ENCODE peak calls at places on chromosomes 5 and 9, in nine cellular contexts. M, Q, V, I, C, B, A, S and J are unnamed samples.

GRCh38 chr9:7901676-7902075 is 102.1 kb upstream of the DMAC1 start:
- DNase-seq in A (no peak), B (no peak), V (peak), Q (no peak), M (no peak), C (peak), S (peak), I (no peak), J (no peak)

GRCh38 chr5:168076561-168076991 is 214.9 kb upstream of the WWC1 start:
- DNase-seq in C (peak), V (peak), A (no peak), B (peak), Q (no peak), M (no peak), S (peak), I (peak), J (no peak)

GRCh38 chr9:8858250-8859161 is 1058.9 kb upstream of the DMAC1 start:
- DNase-seq in I (no peak), Q (no peak), A (peak), M (no peak), B (no peak), S (no peak), C (peak), V (no peak), J (no peak)

GRCh38 chr5:68331202-68332108 is 115.9 kb downstream of the PIK3R1 start:
- DNase-seq in S (peak), V (peak), C (no peak), I (no peak), M (no peak), B (no peak), Q (no peak), A (no peak), J (no peak)

GRCh38 chr5:57986746-57987145 is 473.1 kb downstream of the PLK2 start:
- DNase-seq in B (no peak), V (peak), Q (no peak), I (peak), A (peak), C (peak), M (peak), S (peak), J (no peak)

GRCh38 chr5:144284036-144284435 is 113.4 kb downstream of the KCTD16 start:
- DNase-seq in C (no peak), S (no peak), A (no peak), B (no peak), Q (no peak), M (no peak), I (no peak), V (no peak), J (no peak)

GRCh38 chr9:105067895-105068580 is 140.1 kb upstream of the ABCA1 start:
- DNase-seq in Q (no peak), V (peak), I (peak), B (no peak), M (no peak), S (peak), C (no peak), A (no peak), J (no peak)

GRCh38 chr5:55911784-55912653 is 60.9 kb downstream of the IL31RA start:
- DNase-seq in C (no peak), V (no peak), A (no peak), M (no peak), I (no peak), S (peak), B (no peak), Q (no peak), J (no peak)

GRCh38 chr9:17005085-17005484 is 129.8 kb upstream of the CNTLN start:
- DNase-seq in A (no peak), I (peak), B (no peak), C (peak), Q (no peak), S (peak), V (peak), M (no peak), J (no peak)

GRCh38 chr9:76886318-76886717 is 19.6 kb downstream of the PRUNE2 start:
- DNase-seq in I (no peak), C (no peak), M (no peak), B (no peak), S (no peak), Q (no peak), V (no peak), A (no peak), J (no peak)

GRCh38 chr5:52007230-52007858 is 624.1 kb downstream of the ISL1 start:
- DNase-seq in S (peak), A (no peak), Q (no peak), M (no peak), B (no peak), V (peak), C (peak), I (peak), J (no peak)

GRCh38 chr5:11062379-11062778 is 301.3 kb upstream of the DAP start:
- DNase-seq in Q (no peak), I (peak), B (no peak), M (no peak), V (peak), A (no peak), S (peak), C (no peak), J (no peak)

GRCh38 chr9:120363697-120364096 is 216.3 kb downstream of the CDK5RAP2 start:
- DNase-seq in B (no peak), Q (no peak), S (no peak), I (no peak), M (no peak), A (no peak), V (no peak), C (no peak), J (no peak)

GRCh38 chr5:171709930-171710329 is 75.7 kb upstream of the SMIM23 start:
- DNase-seq in A (no peak), C (no peak), V (no peak), S (no peak), I (no peak), B (no peak), Q (no peak), M (no peak), J (no peak)

GRCh38 chr9:128005938-128006337 is 25.1 kb upstream of the EEIG1 start:
- DNase-seq in Q (no peak), B (no peak), I (peak), M (no peak), S (no peak), V (no peak), A (no peak), C (no peak), J (no peak)

GRCh38 chr5:73215525-73215890 is 42.5 kb downstream of the TMEM174 start:
- DNase-seq in B (no peak), M (no peak), Q (no peak), A (no peak), S (no peak), I (no peak), C (no peak), V (no peak), J (no peak)

GRCh38 chr5:42241636-42242035 is 181.6 kb upstream of the GHR start:
- DNase-seq in S (no peak), I (peak), V (no peak), A (no peak), Q (no peak), C (no peak), M (no peak), B (no peak), J (no peak)

GRCh38 chr5:59206132-59206581 is 623.3 kb downstream of the RAB3C start:
- DNase-seq in V (peak), S (peak), I (peak), C (no peak), A (no peak), B (no peak), Q (no peak), M (no peak), J (no peak)

GRCh38 chr9:251398-251797 is 36.7 kb downstream of the DOCK8 start:
- DNase-seq in S (no peak), A (no peak), B (no peak), M (no peak), I (no peak), V (no peak), C (no peak), Q (no peak), J (no peak)

GRCh38 chr5:132389453-132390286 is 20.2 kb downstream of the SLC22A5 start:
- DNase-seq in V (peak), M (no peak), C (peak), I (peak), Q (no peak), B (no peak), S (peak), A (peak), J (no peak)
- H3K27ac ChIP-seq in V (peak), M (no peak), C (peak), I (peak), Q (no peak), B (peak), S (peak), A (peak), J (no peak)

DNA sequence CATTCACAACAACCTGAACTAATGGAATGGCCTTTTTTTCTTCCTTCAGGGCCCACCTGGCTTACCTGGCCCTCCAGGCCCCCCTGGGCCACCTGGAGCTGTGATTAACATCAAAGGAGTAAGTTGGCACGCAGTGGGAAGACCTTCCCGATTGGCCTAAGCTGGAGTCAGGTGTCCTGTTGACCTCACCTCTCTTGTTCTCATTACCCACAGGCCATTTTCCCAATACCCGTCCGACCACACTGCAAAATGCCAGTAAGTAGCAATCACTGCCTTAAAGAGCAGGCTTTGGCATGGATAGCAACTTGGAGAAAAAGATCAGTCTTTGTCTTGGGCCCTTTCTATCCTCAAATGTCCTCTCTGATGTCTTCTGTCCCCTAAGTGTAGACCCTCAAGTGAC is 55.3 kb upstream of the TGFBR1 start:
- DNase-seq in V (no peak), S (no peak), B (no peak), Q (no peak), M (no peak), A (no peak), I (no peak), C (no peak), J (no peak)
- H3K27ac ChIP-seq in V (peak), S (no peak), B (no peak), Q (no peak), M (no peak), A (no peak), I (peak), C (peak), J (no peak)

DNA sequence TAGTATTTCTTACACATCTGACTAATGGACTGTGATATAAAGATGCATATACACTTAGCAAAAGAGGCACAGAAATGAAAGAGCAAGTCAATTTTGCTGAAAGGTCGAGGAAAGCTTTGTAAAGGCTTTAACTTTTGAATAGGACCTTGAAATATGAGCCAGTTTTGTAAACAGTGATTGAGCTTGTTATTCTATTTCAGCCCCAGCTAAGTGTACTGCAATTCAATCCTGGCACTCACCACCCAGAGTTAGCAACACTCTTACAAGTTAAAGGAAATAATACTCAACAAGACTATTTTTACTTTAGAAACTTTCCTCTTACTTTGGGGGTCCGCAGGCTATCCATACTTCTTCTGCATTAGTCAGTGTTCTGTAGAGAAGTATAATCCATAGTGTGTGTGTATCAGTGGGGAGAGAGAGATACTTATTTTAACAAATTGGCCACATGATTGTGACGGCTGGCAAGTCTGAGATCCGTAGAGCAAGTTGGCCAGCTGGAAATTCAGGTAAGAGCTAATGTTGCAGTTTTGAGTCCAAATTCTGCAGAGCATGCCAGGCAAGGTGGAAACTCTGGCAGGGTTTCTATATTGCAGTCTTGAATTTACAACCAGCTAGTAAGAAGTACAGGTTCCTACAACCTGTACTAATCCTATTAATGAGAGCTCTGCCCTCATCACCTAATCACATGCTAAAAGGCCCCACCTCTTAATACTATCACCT is 33.5 kb downstream of the IL7R start:
- DNase-seq in V (no peak), A (no peak), S (peak), C (no peak), Q (no peak), M (no peak), I (peak), B (no peak), J (no peak)
- H3K27ac ChIP-seq in V (no peak), A (no peak), S (no peak), C (no peak), Q (no peak), M (no peak), I (no peak), B (no peak), J (no peak)

GRCh38 chr5:93226202-93226735 is 354.8 kb downstream of the NR2F1-AS1 start:
- DNase-seq in C (no peak), B (no peak), M (no peak), V (no peak), A (no peak), I (no peak), S (no peak), Q (no peak), J (no peak)

GRCh38 chr5:93221773-93222172 is 359.2 kb downstream of the NR2F1-AS1 start:
- DNase-seq in A (no peak), S (no peak), I (no peak), C (no peak), B (no peak), M (no peak), V (no peak), Q (no peak), J (no peak)

GRCh38 chr5:93224624-93225023 is 356.4 kb downstream of the NR2F1-AS1 start:
- DNase-seq in V (no peak), B (no peak), A (no peak), M (no peak), I (no peak), C (no peak), S (no peak), Q (no peak), J (no peak)

GRCh38 chr5:93225748-93226147 is 355.3 kb downstream of the NR2F1-AS1 start:
- DNase-seq in C (no peak), Q (no peak), S (no peak), M (no peak), I (no peak), V (no peak), B (no peak), A (no peak), J (no peak)
- H3K27ac ChIP-seq in C (peak), Q (no peak), S (no peak), M (peak), I (no peak), V (no peak), B (peak), A (no peak), J (no peak)

DNA sequence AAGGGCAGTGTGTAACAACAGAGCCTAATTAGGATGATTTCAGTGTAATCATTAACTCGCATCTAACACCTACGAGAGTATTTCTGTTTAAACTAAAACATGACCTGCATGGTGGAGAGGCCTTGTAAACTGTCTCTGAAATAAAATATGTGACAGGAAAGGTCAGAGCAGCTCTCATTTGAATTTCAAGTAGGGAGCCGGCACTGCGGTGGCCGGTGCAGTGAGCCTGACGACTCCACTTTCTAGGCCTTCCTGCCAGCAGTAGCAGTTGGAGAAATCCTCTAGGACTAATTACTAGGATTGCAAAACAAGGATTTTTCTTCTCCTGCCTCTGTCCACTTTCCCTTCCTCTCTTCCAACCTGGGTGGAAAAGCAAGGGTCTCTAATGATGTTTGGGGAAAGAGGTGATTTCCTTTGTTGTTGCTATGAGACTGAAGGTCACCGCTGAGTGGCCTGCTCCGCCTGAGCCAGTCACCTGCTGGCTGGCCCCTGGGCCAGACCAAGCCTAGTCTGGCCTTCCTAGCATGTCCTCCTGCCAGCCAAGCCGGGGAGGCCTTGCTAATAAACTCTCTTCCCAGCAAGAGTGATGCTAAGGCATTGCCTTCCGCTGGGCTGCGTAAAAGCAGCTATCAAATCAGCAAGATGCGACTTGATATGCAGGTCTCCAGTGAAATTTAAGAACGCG is 245.7 kb downstream of the PSAT1 start:
- DNase-seq in B (no peak), A (no peak), C (no peak), M (no peak), I (no peak), S (no peak), V (no peak), Q (no peak), J (peak)
- H3K27ac ChIP-seq in B (no peak), A (no peak), C (no peak), M (peak), I (no peak), S (no peak), V (no peak), Q (no peak), J (no peak)

GRCh38 chr9:106451223-106451622 is 411.7 kb upstream of the ZNF462 start:
- DNase-seq in I (no peak), V (no peak), C (no peak), A (no peak), S (no peak), Q (no peak), B (no peak), M (no peak), J (no peak)
- H3K27ac ChIP-seq in I (no peak), V (no peak), C (no peak), A (no peak), S (no peak), Q (no peak), B (no peak), M (no peak), J (no peak)

DNA sequence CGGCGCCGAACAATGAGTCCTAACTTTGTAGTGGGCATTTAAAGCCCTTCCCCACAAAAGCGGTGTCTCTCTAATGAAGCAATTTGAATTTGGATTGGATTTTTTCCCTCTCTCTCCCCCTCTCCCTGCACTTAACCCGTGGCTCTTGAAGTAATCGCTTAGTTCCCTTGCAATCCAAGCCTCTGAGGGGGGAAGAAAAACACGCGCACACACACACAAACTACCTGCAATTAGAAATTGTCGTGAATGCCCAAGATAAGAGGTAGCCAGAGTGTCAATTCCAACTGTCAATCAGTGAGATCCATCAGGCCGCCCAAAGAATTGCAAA is 1.2 kb downstream of the LHX6 start:
- DNase-seq in I (peak), A (no peak), Q (no peak), S (no peak), B (no peak), C (no peak), M (no peak), V (no peak), J (no peak)
- H3K27ac ChIP-seq in I (no peak), A (no peak), Q (no peak), S (no peak), B (no peak), C (no peak), M (no peak), V (no peak), J (no peak)